ENCODE peak calls at places on chromosomes 1 and 21, in ten cellular contexts. J is A549, R is Caco-2, Z is fibroblast of lung, S is IMR-90, K is upper lobe of left lung, L is BE2C, I is tibial nerve, Q is pancreas, D is lower lobe of right lung. H is an unnamed sample.

GRCh38 chr1:113135460-113135859 is 62.5 kb downstream of the LRIG2 start:
- DNase-seq in L (no peak), S (no peak), Z (peak; percentile 18), I (no peak), D (no peak), R (no peak), J (no peak), K (no peak), Q (no peak), H (no peak)

GRCh38 chr1:201021333-201022177 is 2.0 kb downstream of the KIF21B start:
- DNase-seq in Z (no peak), S (no peak), D (no peak), Q (no peak), R (no peak), L (no peak), K (no peak), I (no peak), J (no peak), H (peak; percentile 83)

GRCh38 chr1:44655609-44656008 is 18.7 kb downstream of the TMEM53 start:
- DNase-seq in Z (no peak), S (no peak), Q (peak; percentile 13), R (peak; percentile 44), I (no peak), J (peak; percentile 33), D (no peak), K (no peak), L (peak; percentile 38), H (peak; percentile 61)

GRCh38 chr1:20143734-20144565 is 4.8 kb downstream of the PLA2G2F start:
- DNase-seq in S (no peak), J (no peak), K (no peak), L (no peak), I (no peak), D (peak; percentile 27), R (no peak), Q (no peak), Z (no peak), H (no peak)

GRCh38 chr1:203765029-203765837 is at the start of gene LAX1:
- DNase-seq in L (no peak), Q (no peak), K (peak; percentile 36), J (no peak), I (no peak), R (no peak), D (no peak), Z (no peak), S (no peak), H (no peak)

GRCh38 chr1:36859926-36860325 is 174.4 kb downstream of the GRIK3 start:
- DNase-seq in J (no peak), Z (no peak), Q (no peak), I (no peak), L (no peak), K (no peak), R (no peak), S (no peak), D (no peak), H (no peak)

GRCh38 chr1:905811-906531 is 17.8 kb upstream of the SAMD11 start:
- DNase-seq in K (peak; percentile 19), R (no peak), Q (peak; percentile 57), D (peak; percentile 47), S (no peak), L (peak; percentile 34), I (no peak), Z (no peak), J (no peak), H (no peak)

GRCh38 chr1:230426246-230427101 is at the start of gene PGBD5:
- DNase-seq in S (peak; percentile 46), I (peak; percentile 24), Z (peak; percentile 65), K (peak; percentile 63), L (peak; percentile 94), Q (peak; percentile 91), D (peak; percentile 81), R (peak; percentile 82), J (peak; percentile 64), H (peak; percentile 88)

GRCh38 chr1:10824821-10825540 is 28.5 kb upstream of the CASZ1 start:
- DNase-seq in J (peak; percentile 43), L (peak; percentile 13), I (no peak), D (no peak), Q (no peak), R (no peak), K (no peak), S (peak; percentile 77), Z (peak; percentile 85), H (no peak)

GRCh38 chr1:34192621-34193020 is 15.9 kb downstream of the C1orf94 start:
- DNase-seq in K (no peak), R (no peak), D (no peak), J (no peak), L (no peak), S (no peak), I (no peak), Z (no peak), Q (no peak), H (no peak)

DNA sequence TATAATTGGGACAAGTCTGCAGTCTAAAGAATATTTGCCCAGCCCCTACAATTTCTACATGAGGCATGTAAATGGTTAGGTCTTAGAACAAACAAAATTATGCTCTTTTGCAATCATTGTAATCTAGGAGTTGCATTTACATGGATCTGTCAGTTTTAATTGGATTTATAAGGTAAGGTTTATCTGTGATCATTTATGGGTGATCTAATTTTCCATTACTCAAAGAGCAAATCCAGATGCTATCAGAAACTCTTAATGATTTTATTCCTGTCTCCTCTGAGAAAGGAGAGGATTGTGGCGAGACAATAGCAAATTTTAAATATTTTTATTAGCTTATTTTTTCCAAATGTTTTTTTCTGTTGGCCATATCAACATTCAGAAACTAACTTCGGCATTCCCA is 14.1 kb upstream of the NEGR1 start:
- DNase-seq in D (no peak), S (no peak), R (no peak), Q (no peak), I (no peak), K (no peak), Z (no peak), L (no peak), J (no peak), H (no peak)
- H3K9me3 ChIP-seq in D (no peaks in the 10 kb centered on the region), S (no peaks in the 10 kb centered on the region), R (no peaks in the 10 kb centered on the region), Q (no peaks in the 10 kb centered on the region), I (no peaks in the 10 kb centered on the region), K (no peaks in the 10 kb centered on the region), Z (no peaks in the 10 kb centered on the region), L (no peaks in the 10 kb centered on the region), J (no peaks in the 10 kb centered on the region), H (no peaks in the 10 kb centered on the region)

GRCh38 chr1:66276229-66276628 is 257.7 kb upstream of the SGIP1 start:
- DNase-seq in I (no peak), R (no peak), Q (no peak), Z (no peak), K (no peak), L (no peak), J (no peak), D (no peak), S (no peak), H (no peak)
- H3K4me3 ChIP-seq in I (no peak overlapping the region), R (no peak overlapping the region), Q (no peak overlapping the region), Z (no peak overlapping the region), K (no peak overlapping the region), L (no peak overlapping the region), J (no peak overlapping the region), D (no peak overlapping the region), S (no peak overlapping the region), H (no peak overlapping the region)

GRCh38 chr1:158089476-158089875 is 91.2 kb upstream of the CD1D start:
- DNase-seq in S (no peak), J (no peak), I (no peak), D (no peak), Z (no peak), R (no peak), K (no peak), Q (no peak), L (no peak), H (no peak)

GRCh38 chr1:158087320-158087927 is 93.3 kb upstream of the CD1D start:
- DNase-seq in Q (no peak), Z (peak; percentile 69), I (peak; percentile 64), K (peak; percentile 44), L (peak; percentile 54), J (peak; percentile 86), S (peak; percentile 77), R (peak; percentile 73), D (no peak), H (peak; percentile 94)

GRCh38 chr1:158094571-158094970 is 86.1 kb upstream of the CD1D start:
- DNase-seq in R (no peak), D (no peak), S (no peak), L (no peak), I (no peak), Z (no peak), K (no peak), J (no peak), Q (no peak), H (no peak)

GRCh38 chr1:158093376-158093775 is 87.3 kb upstream of the CD1D start:
- DNase-seq in J (no peak), I (no peak), L (no peak), K (no peak), Z (no peak), S (no peak), Q (no peak), D (no peak), R (no peak), H (no peak)

GRCh38 chr1:158089925-158090675 is 90.6 kb upstream of the CD1D start:
- DNase-seq in L (no peak), S (no peak), Q (no peak), D (no peak), Z (no peak), I (no peak), K (no peak), R (no peak), J (no peak), H (no peak)
- TF ChIP-seq CTCF in L (no peak), S (no peak), Q (no peak), D (no peak), Z (no peak), I (no peak), K (no peak), R (no peak), J (no peak), H (no peak)

GRCh38 chr21:28339403-28339802 is 653.3 kb downstream of the LTN1 start:
- DNase-seq in S (no peak), I (no peak), D (no peak), L (peak; percentile 16), Z (no peak), Q (no peak), J (no peak), K (no peak), R (no peak), H (no peak)
- H3K9me3 ChIP-seq in S (no peaks in the 10 kb centered on the region), I (no peaks in the 10 kb centered on the region), D (no peaks in the 10 kb centered on the region), L (no peaks in the 10 kb centered on the region), Z (no peaks in the 10 kb centered on the region), Q (no peaks in the 10 kb centered on the region), J (no peaks in the 10 kb centered on the region), K (no peaks in the 10 kb centered on the region), R (no peaks in the 10 kb centered on the region), H (no peaks in the 10 kb centered on the region)